ENCODE peak calls at places on chromosomes 7 and 10, in six cellular contexts. T, C, D, I, N and A are unnamed samples. For H3K9me2, the result is how much of the 10 kb centered on the place peaks cover.

GRCh38 chr7:106018566-106019338 is 55.7 kb downstream of the CDHR3 start:
- DNase-seq in N (no peak), I (no peak), D (no peak), T (no peak), C (no peak), A (no peak)

GRCh38 chr10:48520594-48520993 is 84.3 kb downstream of the ARHGAP22 start:
- DNase-seq in N (no peak), D (no peak), I (no peak), C (no peak), T (no peak), A (no peak)

GRCh38 chr7:157573244-157573643 is 236.4 kb downstream of the DNAJB6 start:
- DNase-seq in I (no peak), D (no peak), N (no peak), T (no peak), C (no peak), A (no peak)

GRCh38 chr7:105257338-105257737 is 131.4 kb downstream of the SRPK2 start:
- DNase-seq in T (peak), C (no peak), I (no peak), N (peak), D (no peak), A (no peak)

GRCh38 chr10:68073631-68074403 is 1.3 kb downstream of the HERC4 start:
- DNase-seq in I (no peak), C (no peak), D (no peak), T (peak), N (no peak), A (peak)

GRCh38 chr10:71333154-71333887 is 14.3 kb downstream of the SLC29A3 start:
- DNase-seq in C (no peak), I (no peak), T (no peak), D (no peak), N (no peak), A (no peak)

GRCh38 chr7:105639677-105640493 is 58.6 kb upstream of the EFCAB10 start:
- DNase-seq in C (no peak), I (no peak), D (peak), N (no peak), T (no peak), A (no peak)

GRCh38 chr10:87575851-87576250 is 71.2 kb downstream of the MINPP1 start:
- DNase-seq in T (no peak), N (no peak), C (no peak), I (no peak), D (no peak), A (no peak)

GRCh38 chr10:72449842-72450495 is 95.2 kb upstream of the DNAJB12 start:
- DNase-seq in C (no peak), T (no peak), D (no peak), I (no peak), N (no peak), A (peak)

GRCh38 chr7:55537458-55537825 is 34.9 kb downstream of the VOPP1 start:
- DNase-seq in I (no peak), T (no peak), D (no peak), C (no peak), N (no peak), A (no peak)

GRCh38 chr10:16856567-16856966 is 39.3 kb upstream of the RSU1 start:
- DNase-seq in C (no peak), T (no peak), D (peak), N (no peak), I (no peak), A (no peak)

GRCh38 chr10:101319241-101319915 is 34.6 kb upstream of the BTRC start:
- DNase-seq in C (no peak), T (no peak), D (peak), I (no peak), N (no peak), A (peak)

GRCh38 chr7:40299097-40299496 is 164.3 kb downstream of the SUGCT start:
- DNase-seq in N (no peak), T (peak), C (no peak), I (no peak), D (peak), A (peak)

GRCh38 chr10:16943301-16944080 is 126.3 kb upstream of the RSU1 start:
- DNase-seq in T (no peak), I (no peak), D (no peak), C (no peak), N (no peak), A (peak)

GRCh38 chr7:149216402-149216801 is 21.1 kb downstream of the ZNF282 start:
- DNase-seq in D (no peak), N (no peak), T (no peak), C (no peak), I (no peak), A (no peak)

GRCh38 chr7:129949292-129950133 is 3.2 kb downstream of the UBE2H start:
- DNase-seq in N (peak), T (peak), I (no peak), D (peak), C (peak), A (peak)

GRCh38 chr7:95396136-95397032 is at the start of gene PON3:
- DNase-seq in N (peak), I (peak), C (peak), T (no peak), D (peak), A (no peak)

GRCh38 chr7:105691692-105692564 is 110.6 kb upstream of the EFCAB10 start:
- DNase-seq in C (no peak), D (peak), T (peak), N (peak), I (peak), A (peak)

GRCh38 chr10:101453791-101454718 is 100.1 kb downstream of the BTRC start:
- DNase-seq in D (no peak), C (no peak), I (no peak), T (peak), N (no peak), A (no peak)

GRCh38 chr7:101166603-101166908 is 1.2 kb upstream of the VGF start:
- DNase-seq in N (no peak), I (no peak), C (no peak), T (no peak), D (no peak), A (no peak)

GRCh38 chr7:25858562-25859411 is 293.2 kb upstream of the NFE2L3 start:
- DNase-seq in D (peak), C (no peak), T (no peak), N (no peak), I (no peak), A (peak)

GRCh38 chr7:77680266-77680665 is 16.0 kb upstream of the RSBN1L start:
- DNase-seq in T (peak), I (no peak), C (no peak), N (no peak), D (no peak), A (no peak)

GRCh38 chr7:127374181-127374580 is 18.3 kb downstream of the ZNF800 start:
- DNase-seq in I (no peak), D (no peak), T (no peak), N (no peak), C (no peak), A (no peak)

GRCh38 chr10:69974551-69975155 is 78.0 kb upstream of the MACROH2A2 start:
- DNase-seq in C (no peak), N (no peak), I (no peak), T (no peak), D (no peak), A (peak)

GRCh38 chr7:140940866-140941265 is 16.1 kb upstream of the BRAF start:
- DNase-seq in N (no peak), C (no peak), D (no peak), I (no peak), T (no peak), A (no peak)

GRCh38 chr10:112761256-112761655 is 188.8 kb upstream of the TCF7L2 start:
- DNase-seq in D (no peak), C (no peak), N (no peak), T (no peak), I (no peak), A (no peak)

GRCh38 chr7:16812542-16813231 is 7.9 kb upstream of the AGR2 start:
- DNase-seq in T (peak), C (no peak), N (no peak), D (no peak), I (no peak), A (no peak)

GRCh38 chr10:34492081-34492480 is 323.0 kb downstream of the PARD3 start:
- DNase-seq in N (no peak), C (no peak), T (peak), I (no peak), D (no peak), A (no peak)

GRCh38 chr7:97018775-97019535 is 5.7 kb downstream of the DLX5 start:
- DNase-seq in N (no peak), C (no peak), T (no peak), D (peak), I (no peak), A (no peak)
- TF ChIP-seq EZH2 in N (no peak), C (no peak), T (no peak), D (peak), I (no peak), A (peak)

GRCh38 chr7:54339074-54339473 is 203.1 kb upstream of the VSTM2A start:
- DNase-seq in T (no peak), I (no peak), N (no peak), C (no peak), D (no peak), A (peak)
- H3K9me2 ChIP-seq in T (under half), I (under half), N (under half), C (under half), D (under half), A (under half)

GRCh38 chr10:11358046-11358445 is 253.4 kb downstream of the USP6NL start:
- DNase-seq in D (no peak), I (no peak), N (no peak), C (no peak), T (no peak), A (no peak)
- TF ChIP-seq CTCF in D (no peak), I (no peak), N (no peak), C (no peak), T (no peak), A (no peak)

GRCh38 chr10:43077421-43078171 is 727 bp downstream of the RET start:
- DNase-seq in N (no peak), T (no peak), C (no peak), D (peak), I (no peak), A (no peak)
- TF ChIP-seq EZH2 in N (no peak), T (peak), C (no peak), D (peak), I (no peak), A (no peak)

GRCh38 chr7:97117372-97118188 is at the start of gene SDHAF3:
- DNase-seq in I (peak), T (peak), N (peak), C (peak), D (peak), A (peak)

GRCh38 chr7:97118306-97118917 is 914 bp downstream of the SDHAF3 start:
- DNase-seq in D (no peak), C (no peak), I (no peak), N (no peak), T (no peak), A (no peak)

GRCh38 chr7:97117035-97117371 is 495 bp upstream of the SDHAF3 start:
- DNase-seq in I (no peak), T (no peak), N (no peak), C (no peak), D (no peak), A (no peak)

GRCh38 chr7:97120713-97121457 is 3.4 kb downstream of the SDHAF3 start:
- DNase-seq in D (no peak), N (no peak), T (no peak), I (no peak), C (no peak), A (no peak)

GRCh38 chr7:97119747-97120146 is 2.2 kb downstream of the SDHAF3 start:
- DNase-seq in T (no peak), C (no peak), I (no peak), N (no peak), D (no peak), A (no peak)
- H3K9me2 ChIP-seq in T (under half), C (under half), I (under half), N (under half), D (under half), A (under half)

DNA sequence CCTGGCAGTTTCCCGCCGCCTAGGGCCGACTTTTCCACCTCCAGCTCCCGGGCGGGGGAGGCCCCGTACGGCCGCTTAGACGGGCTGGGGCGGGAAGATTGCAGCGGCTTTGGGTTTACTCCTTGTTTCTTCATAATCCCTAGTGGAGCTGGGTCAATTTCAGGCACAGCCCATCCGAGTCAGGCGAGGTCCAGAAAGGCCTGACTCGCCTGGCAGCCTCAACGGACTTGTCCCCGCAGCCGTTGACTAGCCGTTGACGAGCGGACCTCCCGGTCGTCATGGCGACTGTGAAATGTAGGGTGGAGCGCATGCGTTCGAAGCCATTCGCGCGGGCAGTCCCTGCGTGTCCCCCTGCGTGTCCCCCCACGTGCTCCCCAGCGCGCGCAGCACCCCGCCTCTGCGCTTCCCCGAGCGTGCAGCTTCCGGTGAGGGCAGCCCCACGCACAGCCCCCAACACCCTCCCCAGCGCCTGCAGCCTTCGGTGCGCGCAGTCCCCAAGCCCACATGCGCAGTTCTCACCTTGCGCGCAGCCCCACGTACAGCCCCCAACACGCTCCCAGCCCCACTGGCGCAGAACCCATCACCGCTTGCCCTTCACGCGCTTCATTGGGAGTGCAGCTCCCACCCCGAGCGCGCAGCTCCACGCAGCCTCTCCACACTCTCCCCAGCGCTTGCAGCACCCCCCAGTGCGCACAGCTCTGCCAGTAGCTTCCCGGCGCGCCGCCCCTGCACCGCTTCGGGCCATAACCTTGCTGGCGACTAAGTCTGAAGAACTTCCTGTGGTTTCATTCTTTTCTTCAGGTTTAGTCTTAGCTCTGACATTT is 67.8 kb downstream of the TBX20 start:
- DNase-seq in I (peak), N (no peak), T (no peak), C (no peak), D (peak), A (peak)
- TF ChIP-seq CTCF in I (no peak), N (no peak), T (no peak), C (no peak), D (no peak), A (peak)

GRCh38 chr7:1232103-1232466 is 587 bp upstream of the UNCX start:
- DNase-seq in I (no peak), N (no peak), C (no peak), T (no peak), D (no peak), A (no peak)

GRCh38 chr7:1231214-1232102 is 1.2 kb upstream of the UNCX start:
- DNase-seq in T (no peak), D (peak), I (no peak), C (no peak), N (no peak), A (no peak)

GRCh38 chr7:1229334-1229935 is 3.2 kb upstream of the UNCX start:
- DNase-seq in N (no peak), C (no peak), D (peak), T (no peak), I (no peak), A (no peak)

GRCh38 chr7:1229956-1230355 is 2.7 kb upstream of the UNCX start:
- DNase-seq in I (no peak), D (peak), T (no peak), N (no peak), C (no peak), A (no peak)

DNA sequence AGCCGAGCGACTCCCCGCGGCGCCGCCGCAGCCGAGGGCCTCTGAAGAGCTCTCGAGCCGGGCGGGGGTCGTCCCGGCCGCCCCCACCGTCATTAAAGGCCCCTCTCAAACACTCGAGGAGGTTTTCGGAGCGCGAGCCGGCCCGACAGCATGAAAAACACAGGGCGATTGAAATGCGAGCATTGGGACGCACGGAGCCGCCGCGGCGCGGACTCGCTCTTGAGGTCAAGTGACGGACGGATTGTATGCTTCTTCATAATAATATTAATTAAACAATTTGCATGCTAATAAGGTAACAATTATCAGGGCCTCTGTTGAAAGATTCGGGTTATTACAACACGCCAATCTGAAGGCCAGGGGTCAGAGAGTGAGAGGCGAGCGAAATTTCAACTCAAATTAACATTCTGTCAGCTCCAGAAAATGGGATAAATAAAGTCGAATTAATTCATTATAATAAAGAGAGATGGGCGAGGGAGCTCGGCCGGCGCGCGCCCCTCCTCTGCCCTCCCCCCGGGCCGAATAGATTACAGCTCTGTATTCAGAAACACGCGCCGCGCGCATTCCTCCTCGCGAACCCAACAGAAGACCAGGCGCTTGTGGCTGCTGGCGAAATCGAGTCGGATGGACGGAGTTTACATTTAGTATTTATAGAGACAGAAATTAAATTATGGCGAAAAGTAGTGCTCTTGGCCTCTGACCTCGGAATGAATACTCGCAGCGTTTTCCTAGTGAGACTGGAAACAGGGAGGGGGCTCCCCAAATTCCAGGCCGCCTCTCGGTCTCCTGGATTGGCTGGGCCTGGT is 2.1 kb upstream of the UNCX start:
- DNase-seq in I (no peak), N (no peak), T (no peak), D (peak), C (no peak), A (no peak)
- TF ChIP-seq EZH2 in I (no peak), N (no peak), T (no peak), D (peak), C (no peak), A (peak)